ENCODE peak calls at places on chromosome 12, in six cellular contexts. U is AG04450; P is fibroblast of the aortic adventitia; J is activated T-helper 9 cell treated with anti-CD3 and anti-CD28 coated beads, Interleukin-2, amount 50 U/mL, for 16 hours; H is ELF-1; M is OCI-LY7. Z is an unnamed sample.

GRCh38 chr12:38736821-38737220 is 168.6 kb downstream of the CPNE8 start:
- DNase-seq in J (no peak), M (no peak), H (no peak), U (no peak), P (peak; percentile 15), Z (no peak)

GRCh38 chr12:83823386-83824045 is 1089.1 kb downstream of the SLC6A15 start:
- DNase-seq in H (peak; percentile 85), P (no peak), J (no peak), U (no peak), M (peak; percentile 55), Z (peak; percentile 91)

GRCh38 chr12:113056631-113057488 is at the start of gene DTX1:
- DNase-seq in U (no peak), M (peak; percentile 66), H (no peak), J (no peak), P (no peak), Z (peak; percentile 53)

GRCh38 chr12:54357802-54358619 is 6.3 kb downstream of the GPR84 start:
- DNase-seq in H (no peak), U (no peak), M (peak; percentile 64), J (no peak), P (no peak), Z (peak; percentile 76)

GRCh38 chr12:57011438-57012424 is 4.6 kb downstream of the TAC3 start:
- DNase-seq in M (no peak), J (no peak), H (no peak), U (no peak), P (no peak), Z (no peak)

GRCh38 chr12:107326237-107326636 is 232.9 kb upstream of the CRY1 start:
- DNase-seq in U (no peak), P (no peak), J (no peak), H (no peak), M (peak; percentile 1), Z (peak; percentile 13)

GRCh38 chr12:68259318-68259940 is 6.0 kb upstream of the IL22 start:
- DNase-seq in H (no peak), J (peak; percentile 9), P (peak; percentile 66), U (no peak), M (no peak), Z (no peak)

GRCh38 chr12:108482717-108483212 is 32.3 kb upstream of the FICD start:
- DNase-seq in H (peak; percentile 64), P (no peak), J (no peak), M (no peak), U (no peak), Z (no peak)

GRCh38 chr12:64180951-64181350 is 41.1 kb downstream of the KICS2 start:
- DNase-seq in J (no peak), H (no peak), M (no peak), U (no peak), P (peak; percentile 70), Z (no peak)

GRCh38 chr12:91931110-91931509 is 214.5 kb downstream of the BTG1 start:
- DNase-seq in M (no peak), U (no peak), H (no peak), J (no peak), P (peak; percentile 71), Z (no peak)

GRCh38 chr12:18332173-18332572 is 70.9 kb downstream of the PIK3C2G start:
- DNase-seq in U (no peak), M (no peak), P (no peak), J (no peak), H (no peak), Z (no peak)

GRCh38 chr12:42382013-42382696 is 56.2 kb downstream of the PPHLN1 start:
- DNase-seq in P (peak; percentile 54), M (no peak), H (no peak), J (no peak), U (no peak), Z (no peak)

GRCh38 chr12:124497658-124498057 is 69.8 kb downstream of the NCOR2 start:
- DNase-seq in U (peak; percentile 69), H (no peak), P (peak; percentile 85), J (no peak), M (no peak), Z (no peak)

GRCh38 chr12:4450551-4451112 is 5.0 kb upstream of the FGF6 start:
- DNase-seq in P (no peak), M (no peak), H (peak; percentile 85), U (no peak), J (no peak), Z (no peak)

GRCh38 chr12:110791589-110791988 is 48.9 kb upstream of the PPP1CC start:
- DNase-seq in M (no peak), P (no peak), J (no peak), H (no peak), U (no peak), Z (no peak)

GRCh38 chr12:82449179-82449578 is 90.8 kb downstream of the METTL25 start:
- DNase-seq in U (no peak), P (no peak), J (no peak), M (no peak), H (no peak), Z (no peak)

GRCh38 chr12:81206425-81206824 is 128.5 kb downstream of the ACSS3 start:
- DNase-seq in H (no peak), M (no peak), U (no peak), J (no peak), P (no peak), Z (no peak)

GRCh38 chr12:85280138-85280983 is at the start of gene ALX1:
- DNase-seq in U (no peak), H (peak; percentile 93), P (peak; percentile 49), J (no peak), M (no peak), Z (peak; percentile 76)

Z was measured in WERI-Rb-1.